ENCODE peak calls at places on chromosomes 12 and 14, in ten cellular contexts. G is progenitor cell of endocrine pancreas, Y is choroid plexus epithelial cell, K is cardiac fibroblast, F is AG09319, A is Calu3, R is mucosa of descending colon, P is neural crest cell, S is A549, N is foreskin fibroblast. W is an unnamed sample.

GRCh38 chr12:47819902-47820630 is at the start of gene HDAC7:
- DNase-seq in P (peak), G (peak), N (peak), S (peak), A (peak), F (peak), R (peak), K (peak), Y (peak), W (peak)

GRCh38 chr12:81167694-81168093 is 89.8 kb downstream of the ACSS3 start:
- DNase-seq in R (no peak), F (no peak), N (peak), K (peak), G (no peak), S (no peak), P (no peak), Y (peak), A (no peak), W (no peak)

GRCh38 chr14:52377940-52378339 is 63.8 kb downstream of the PTGER2 start:
- DNase-seq in P (no peak), G (no peak), A (no peak), S (no peak), R (no peak), K (no peak), F (no peak), N (no peak), Y (no peak), W (no peak)

GRCh38 chr14:23379331-23380196 is 2.7 kb downstream of the CMTM5 start:
- DNase-seq in P (peak), Y (peak), K (peak), R (peak), N (peak), A (peak), S (peak), G (peak), F (no peak), W (peak)

GRCh38 chr12:109098142-109098652 is 800 bp downstream of the UNG start:
- DNase-seq in F (peak), G (no peak), Y (peak), P (no peak), R (peak), A (no peak), N (peak), S (no peak), K (peak), W (no peak)

GRCh38 chr12:131608740-131609665 is 101.9 kb upstream of the SFSWAP start:
- DNase-seq in N (peak), Y (peak), K (peak), R (peak), P (peak), S (peak), A (peak), G (peak), F (peak), W (peak)

GRCh38 chr12:69459477-69459876 is 10.7 kb upstream of the FRS2 start:
- DNase-seq in K (no peak), R (no peak), Y (no peak), G (no peak), P (no peak), A (no peak), N (no peak), S (no peak), F (no peak), W (no peak)

GRCh38 chr12:109725321-109726105 is 11.9 kb downstream of the FAM222A start:
- DNase-seq in Y (no peak), S (no peak), A (no peak), N (no peak), K (no peak), R (no peak), G (no peak), P (no peak), F (no peak), W (no peak)

GRCh38 chr12:82608706-82609105 is 78.0 kb upstream of the TMTC2 start:
- DNase-seq in K (peak), G (no peak), N (peak), Y (peak), S (no peak), P (no peak), F (no peak), R (no peak), A (no peak), W (no peak)

GRCh38 chr12:88108021-88108420 is 33.9 kb downstream of the CEP290 start:
- DNase-seq in K (peak), Y (peak), F (no peak), N (peak), G (no peak), P (no peak), R (no peak), A (no peak), S (no peak), W (no peak)

GRCh38 chr12:131060011-131060703 is 106.5 kb downstream of the ADGRD1 start:
- DNase-seq in F (no peak), N (no peak), P (no peak), A (no peak), Y (no peak), G (no peak), S (no peak), R (no peak), K (no peak), W (no peak)

GRCh38 chr14:89588840-89589296 is 171.8 kb upstream of the FOXN3 start:
- DNase-seq in Y (no peak), F (no peak), A (no peak), S (no peak), N (no peak), R (no peak), P (no peak), G (no peak), K (no peak), W (no peak)

GRCh38 chr14:96979611-96980074 is 182.5 kb downstream of the VRK1 start:
- DNase-seq in A (no peak), G (no peak), K (no peak), S (no peak), F (no peak), R (no peak), P (no peak), N (no peak), Y (no peak), W (peak)

GRCh38 chr14:88798161-88798560 is 5.4 kb upstream of the EML5 start:
- DNase-seq in K (no peak), P (no peak), F (no peak), N (no peak), Y (no peak), G (no peak), A (no peak), R (no peak), S (no peak), W (no peak)

GRCh38 chr12:81570234-81570633 is 188.9 kb downstream of the PPFIA2 start:
- DNase-seq in F (no peak), K (no peak), S (no peak), Y (no peak), P (no peak), R (no peak), G (no peak), A (no peak), N (no peak), W (no peak)

GRCh38 chr12:32139064-32139421 is 32.4 kb downstream of the BICD1 start:
- DNase-seq in N (peak), Y (peak), A (no peak), P (no peak), K (peak), R (peak), S (no peak), F (no peak), G (no peak), W (no peak)

GRCh38 chr14:22472935-22473854 is 115.8 kb downstream of the DAD1 start:
- DNase-seq in Y (peak), P (peak), R (peak), A (peak), S (peak), F (no peak), N (peak), K (peak), G (no peak), W (peak)

GRCh38 chr14:61484011-61484410 is 162.6 kb downstream of the PRKCH start:
- DNase-seq in P (no peak), F (no peak), G (no peak), R (no peak), K (no peak), Y (no peak), A (no peak), S (no peak), N (no peak), W (no peak)

GRCh38 chr12:106228320-106228710 is 19.5 kb downstream of the CKAP4 start:
- DNase-seq in P (no peak), R (no peak), Y (no peak), A (no peak), F (no peak), N (no peak), G (no peak), K (no peak), S (no peak), W (no peak)

GRCh38 chr12:6278439-6279255 is 31.8 kb upstream of the PLEKHG6 start:
- DNase-seq in S (peak), Y (peak), R (peak), P (peak), G (peak), K (peak), A (peak), F (peak), N (peak), W (peak)

GRCh38 chr12:89098390-89099102 is 253.8 kb downstream of the DUSP6 start:
- DNase-seq in K (no peak), P (peak), G (no peak), S (no peak), R (no peak), Y (no peak), F (no peak), N (no peak), A (no peak), W (peak)

GRCh38 chr12:11513288-11513687 is 117.9 kb upstream of the PRB2 start:
- DNase-seq in Y (peak), R (no peak), P (no peak), K (peak), N (peak), G (no peak), S (peak), F (no peak), A (no peak), W (no peak)

GRCh38 chr14:35254736-35255135 is 37.4 kb upstream of the PSMA6 start:
- DNase-seq in K (no peak), G (no peak), N (no peak), S (no peak), R (no peak), F (no peak), P (no peak), A (no peak), Y (no peak), W (no peak)

GRCh38 chr12:123533672-123534643 is at the start of gene RILPL1:
- DNase-seq in Y (peak), A (peak), G (peak), F (no peak), N (peak), K (peak), S (peak), P (peak), R (peak), W (peak)

GRCh38 chr14:105163040-105163742 is 5.4 kb downstream of the JAG2 start:
- DNase-seq in R (no peak), A (no peak), K (no peak), S (no peak), G (no peak), N (no peak), Y (no peak), P (no peak), F (no peak), W (no peak)

GRCh38 chr12:115140981-115141380 is 457.0 kb upstream of the TBX3 start:
- DNase-seq in F (no peak), N (no peak), P (no peak), G (no peak), R (no peak), K (no peak), S (no peak), A (no peak), Y (no peak), W (no peak)
- TF ChIP-seq CTCF in F (no peak), N (no peak), P (no peak), G (no peak), R (no peak), K (no peak), S (no peak), A (no peak), Y (no peak), W (no peak)

GRCh38 chr12:76407710-76408109 is 59.5 kb upstream of the BBS10 start:
- DNase-seq in S (no peak), K (no peak), R (no peak), F (no peak), N (no peak), P (no peak), G (no peak), Y (no peak), A (no peak), W (no peak)
- TF ChIP-seq CTCF in S (no peak), K (no peak), R (no peak), F (no peak), N (no peak), P (no peak), G (no peak), Y (no peak), A (no peak), W (no peak)

DNA sequence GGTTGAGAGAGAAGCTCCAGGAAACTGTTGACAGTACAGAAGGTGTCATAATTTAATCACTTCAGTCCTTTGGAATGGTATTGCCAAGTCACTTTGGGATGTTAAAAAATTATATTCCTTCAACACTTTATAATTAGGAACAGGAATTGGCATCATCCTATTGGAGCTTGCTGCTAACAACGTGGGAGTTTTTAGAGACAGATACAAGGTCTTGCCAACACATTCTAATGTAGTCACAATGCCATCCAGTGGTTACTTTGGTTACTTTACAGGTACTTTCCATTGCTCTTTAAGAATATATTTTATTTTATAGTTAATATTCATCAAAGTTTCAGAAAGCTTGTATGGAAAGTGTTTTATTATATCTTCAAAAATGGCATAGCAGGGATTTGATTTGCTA is 310.1 kb downstream of the SYT1 start:
- DNase-seq in G (no peak), S (peak), A (peak), Y (peak), K (peak), F (peak), R (peak), N (peak), P (no peak), W (no peak)
- TF ChIP-seq CTCF in G (peak), S (peak), A (peak), Y (peak), K (peak), F (peak), R (no peak), N (peak), P (peak), W (no peak)

DNA sequence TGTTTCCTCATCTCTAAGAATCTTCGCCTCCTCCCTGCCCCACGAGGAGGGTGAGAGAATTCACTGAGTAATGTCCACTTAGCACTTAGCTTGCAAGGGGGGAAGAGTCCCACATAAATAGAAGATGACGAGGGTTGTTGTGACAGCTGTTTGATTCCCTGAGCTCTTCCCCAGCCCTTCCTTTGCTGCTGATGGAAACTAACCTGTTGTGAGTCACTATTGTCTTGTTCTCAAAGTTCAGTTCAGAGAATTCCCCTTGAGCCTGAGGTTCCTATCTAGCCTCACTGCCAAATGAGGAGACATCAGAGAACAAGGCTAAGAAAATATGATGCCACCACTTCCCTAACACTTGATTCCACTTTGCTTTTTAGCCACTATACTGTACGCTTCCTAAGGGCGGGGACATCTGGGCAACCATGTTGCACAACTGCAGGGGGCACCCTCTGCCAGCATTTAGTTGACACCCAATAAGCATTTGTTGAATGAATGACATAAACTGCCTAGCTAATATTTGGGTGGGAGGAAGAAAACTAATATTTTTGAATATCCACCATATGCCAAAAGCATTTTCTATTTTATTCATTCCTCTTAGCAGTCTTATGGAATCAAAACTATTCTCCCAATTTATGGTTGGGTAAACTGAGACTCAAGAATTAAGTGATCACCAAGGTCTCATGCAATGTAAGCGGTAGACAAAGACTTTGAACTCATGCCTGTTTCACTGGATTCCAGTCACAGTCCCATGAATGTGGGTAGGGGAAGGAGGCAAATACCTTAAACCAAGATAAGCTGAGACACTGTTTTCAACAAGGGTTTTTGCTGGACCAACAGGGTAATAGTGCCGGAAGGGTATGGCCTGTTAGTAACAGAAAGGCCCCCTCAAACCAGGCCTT is 77.6 kb downstream of the ZFP36L1 start:
- DNase-seq in Y (peak), P (no peak), S (peak), F (no peak), A (no peak), N (peak), R (no peak), G (no peak), K (peak), W (no peak)
- TF ChIP-seq CTCF in Y (peak), P (no peak), S (no peak), F (no peak), A (no peak), N (no peak), R (no peak), G (no peak), K (no peak), W (no peak)

GRCh38 chr14:42911642-42912041 is 1305.0 kb downstream of the LRFN5 start:
- DNase-seq in F (no peak), N (no peak), K (no peak), R (peak), G (no peak), S (peak), Y (peak), A (no peak), P (no peak), W (no peak)
- TF ChIP-seq CTCF in F (no peak), N (no peak), K (no peak), R (no peak), G (no peak), S (peak), Y (peak), A (no peak), P (peak), W (no peak)

DNA sequence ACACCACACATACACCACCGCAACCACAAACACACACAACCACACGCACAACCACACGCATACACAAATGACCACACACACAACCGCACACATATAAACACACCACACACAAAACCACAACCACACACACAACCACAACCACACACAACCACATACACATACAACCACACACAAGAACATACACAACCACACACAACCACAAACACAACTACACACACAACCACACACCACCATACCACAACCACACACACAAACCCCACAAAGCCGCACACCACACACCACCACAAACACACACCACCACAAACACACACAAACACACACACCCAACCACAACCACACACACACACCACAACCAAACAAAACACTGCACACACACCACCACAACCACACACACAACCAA is 107.5 kb upstream of the FZD10 start:
- DNase-seq in S (no peak), A (no peak), P (no peak), N (no peak), R (no peak), Y (no peak), F (no peak), K (no peak), G (no peak), W (no peak)
- TF ChIP-seq CTCF in S (no peak), A (no peak), P (no peak), N (no peak), R (no peak), Y (no peak), F (no peak), K (no peak), G (no peak), W (no peak)

W was measured in nephron progenitor cell.